ENCODE peak calls at places on chromosomes 6 and 20, in six cellular contexts. G is Calu3, J is nephron progenitor cell, C is activated B cell treated with CpG ODN at 0.5 μM for 24 hours, S is endodermal cell, K is sigmoid colon. Y is an unnamed sample.

GRCh38 chr6:13924146-13924948 is 405 bp upstream of the RNF182 start:
- DNase-seq in S (peak), C (peak), J (peak), G (no peak), K (no peak), Y (peak)

GRCh38 chr6:38367231-38367630 is 272.5 kb downstream of the BTBD9 start:
- DNase-seq in G (no peak), J (no peak), K (no peak), C (no peak), S (no peak), Y (no peak)

GRCh38 chr6:7424967-7425807 is 35.6 kb downstream of the RIOK1 start:
- DNase-seq in J (no peak), S (no peak), C (no peak), G (peak), K (no peak), Y (no peak)

GRCh38 chr20:62381202-62381797 is 5.6 kb upstream of the RPS21 start:
- DNase-seq in G (no peak), K (no peak), C (no peak), J (no peak), S (peak), Y (no peak)

GRCh38 chr6:116783852-116784251 is 18.3 kb upstream of the FAM162B start:
- DNase-seq in J (no peak), C (no peak), G (no peak), K (no peak), S (no peak), Y (no peak)

GRCh38 chr20:1860446-1860845 is 34.8 kb upstream of the SIRPA start:
- DNase-seq in K (no peak), G (no peak), J (no peak), C (no peak), S (no peak), Y (no peak)

GRCh38 chr6:35776364-35777215 is at the start of gene CLPSL2:
- DNase-seq in G (peak), K (no peak), S (peak), J (peak), C (peak), Y (no peak)

GRCh38 chr20:46347831-46348230 is 39.5 kb upstream of the CDH22 start:
- DNase-seq in K (no peak), G (no peak), J (no peak), C (no peak), S (peak), Y (no peak)

GRCh38 chr6:29764422-29765196 is 41.4 kb downstream of the HLA-F start:
- DNase-seq in G (no peak), S (peak), J (no peak), C (no peak), K (no peak), Y (peak)

GRCh38 chr20:47735412-47736400 is 49.6 kb downstream of the SULF2 start:
- DNase-seq in J (no peak), G (no peak), S (no peak), K (no peak), C (no peak), Y (no peak)

GRCh38 chr6:32432050-32432450 is 7.6 kb upstream of the HLA-DRA start:
- DNase-seq in C (no peak), G (no peak), J (no peak), K (no peak), S (no peak), Y (no peak)

GRCh38 chr6:139108378-139108777 is 26.5 kb upstream of the HECA start:
- DNase-seq in G (no peak), K (no peak), S (no peak), C (no peak), J (no peak), Y (no peak)

GRCh38 chr6:167933290-167933689 is 64.2 kb upstream of the KIF25 start:
- DNase-seq in C (no peak), G (no peak), S (no peak), J (no peak), K (no peak), Y (no peak)

GRCh38 chr6:79656134-79656533 is 25.0 kb downstream of the SH3BGRL2 start:
- DNase-seq in G (no peak), J (no peak), K (no peak), C (no peak), S (no peak), Y (no peak)

GRCh38 chr6:165804331-165805066 is 141.5 kb upstream of the PDE10A start:
- DNase-seq in C (no peak), K (no peak), S (peak), G (no peak), J (peak), Y (no peak)

GRCh38 chr6:136236491-136237293 is 13.4 kb downstream of the MTFR2 start:
- DNase-seq in J (no peak), S (peak), G (no peak), K (no peak), C (no peak), Y (no peak)

GRCh38 chr6:6284231-6284966 is 36.1 kb downstream of the F13A1 start:
- DNase-seq in J (no peak), S (no peak), G (no peak), K (no peak), C (no peak), Y (no peak)

GRCh38 chr6:39228111-39228971 is 934 bp downstream of the KCNK5 start:
- DNase-seq in J (no peak), S (peak), K (no peak), C (no peak), G (no peak), Y (no peak)

GRCh38 chr6:119148102-119148824 is 69.8 kb upstream of the FAM184A start:
- DNase-seq in G (peak), C (no peak), S (peak), K (no peak), J (peak), Y (no peak)

GRCh38 chr20:36093025-36093803 is 61.3 kb upstream of the EPB41L1 start:
- DNase-seq in K (peak), S (no peak), J (peak), G (peak), C (peak), Y (no peak)

GRCh38 chr6:125009578-125009977 is 47.3 kb downstream of the RNF217 start:
- DNase-seq in G (no peak), J (no peak), C (no peak), S (no peak), K (no peak), Y (no peak)

GRCh38 chr6:152642578-152643375 is 5.6 kb upstream of the SYNE1 start:
- DNase-seq in C (no peak), K (no peak), J (peak), G (peak), S (peak), Y (no peak)

GRCh38 chr20:61189534-61189933 is 62.5 kb upstream of the CDH4 start:
- DNase-seq in S (no peak), G (no peak), C (no peak), K (no peak), J (no peak), Y (no peak)

GRCh38 chr6:101722991-101723579 is 329.6 kb downstream of the GRIK2 start:
- DNase-seq in G (no peak), C (no peak), J (no peak), K (no peak), S (no peak), Y (no peak)

GRCh38 chr6:169186496-169187169 is 67.0 kb downstream of the THBS2 start:
- DNase-seq in J (no peak), G (no peak), C (no peak), S (peak), K (no peak), Y (peak)

GRCh38 chr6:142612956-142613355 is 311.1 kb downstream of the ADGRG6 start:
- DNase-seq in G (no peak), S (no peak), J (no peak), C (no peak), K (no peak), Y (no peak)

GRCh38 chr6:56023829-56024228 is 148.4 kb upstream of the BMP5 start:
- DNase-seq in C (no peak), K (no peak), S (no peak), G (no peak), J (no peak), Y (no peak)

GRCh38 chr6:56024931-56025330 is 149.5 kb upstream of the BMP5 start:
- DNase-seq in S (no peak), K (no peak), G (no peak), J (no peak), C (no peak), Y (no peak)

GRCh38 chr6:56022678-56023077 is 147.3 kb upstream of the BMP5 start:
- DNase-seq in G (no peak), J (no peak), C (no peak), S (no peak), K (no peak), Y (no peak)

GRCh38 chr6:56019973-56020372 is 144.6 kb upstream of the BMP5 start:
- DNase-seq in G (no peak), K (no peak), J (no peak), C (no peak), S (no peak), Y (no peak)

GRCh38 chr6:56021943-56022342 is 146.6 kb upstream of the BMP5 start:
- DNase-seq in J (no peak), G (no peak), S (peak), K (no peak), C (no peak), Y (no peak)
- TF ChIP-seq CTCF in J (no peak), G (no peak), S (peak), K (no peak), C (no peak), Y (no peak)

GRCh38 chr20:25082498-25082873 is 545 bp upstream of the VSX1 start:
- DNase-seq in G (no peak), K (no peak), J (no peak), S (no peak), C (no peak), Y (peak)

GRCh38 chr20:25083141-25083772 is 1.3 kb upstream of the VSX1 start:
- DNase-seq in J (no peak), S (no peak), G (no peak), C (no peak), K (no peak), Y (peak)

GRCh38 chr20:25081730-25082497 is at the start of gene VSX1:
- DNase-seq in G (no peak), K (no peak), J (no peak), C (no peak), S (peak), Y (peak)

GRCh38 chr20:25079171-25079570 is 2.8 kb downstream of the VSX1 start:
- DNase-seq in G (no peak), K (no peak), S (no peak), J (no peak), C (no peak), Y (peak)

GRCh38 chr20:25081065-25081729 is 744 bp downstream of the VSX1 start:
- DNase-seq in C (no peak), J (peak), S (peak), G (no peak), K (no peak), Y (peak)
- TF ChIP-seq CTCF in C (no peak), J (peak), S (peak), G (no peak), K (no peak), Y (no peak)

GRCh38 chr6:22349051-22349450 is 52.2 kb upstream of the PRL start:
- DNase-seq in K (no peak), J (no peak), C (no peak), S (peak), G (no peak), Y (no peak)

GRCh38 chr6:22349528-22349927 is 52.7 kb upstream of the PRL start:
- DNase-seq in C (no peak), G (no peak), K (no peak), S (no peak), J (no peak), Y (no peak)

GRCh38 chr6:22343864-22344263 is 47.0 kb upstream of the PRL start:
- DNase-seq in G (no peak), C (no peak), S (no peak), K (no peak), J (no peak), Y (no peak)
- TF ChIP-seq CTCF in G (peak), C (no peak), S (peak), K (no peak), J (no peak), Y (peak)

GRCh38 chr6:130426078-130426726 is 60.4 kb downstream of the TMEM200A start:
- DNase-seq in G (no peak), S (no peak), J (no peak), C (no peak), K (no peak), Y (no peak)

GRCh38 chr6:130424704-130425103 is 58.9 kb downstream of the TMEM200A start:
- DNase-seq in S (no peak), G (no peak), K (no peak), J (no peak), C (no peak), Y (no peak)

GRCh38 chr6:130421567-130421966 is 55.8 kb downstream of the TMEM200A start:
- DNase-seq in C (no peak), J (no peak), S (no peak), G (no peak), K (no peak), Y (no peak)

GRCh38 chr6:130423044-130423443 is 57.2 kb downstream of the TMEM200A start:
- DNase-seq in C (no peak), S (no peak), G (no peak), J (no peak), K (no peak), Y (no peak)

DNA sequence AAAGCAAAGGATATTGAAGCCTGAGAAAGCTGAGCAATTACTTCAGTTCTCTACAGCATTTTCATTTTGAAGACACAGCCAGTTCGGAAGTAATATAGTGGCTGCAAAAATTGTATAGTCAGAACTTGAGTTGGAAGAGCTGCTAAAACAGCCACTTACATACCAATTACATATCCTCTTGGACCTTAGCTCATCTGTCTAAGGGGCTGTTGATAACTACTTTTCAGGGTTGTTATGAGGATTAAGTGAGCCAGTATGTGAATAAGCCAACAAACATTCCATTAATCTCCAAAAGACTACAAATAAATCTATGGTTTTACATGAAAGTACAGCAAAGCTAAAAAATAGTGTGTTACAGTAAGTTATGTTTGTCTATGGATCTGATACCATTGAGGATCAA is 59.7 kb downstream of the TMEM200A start:
- DNase-seq in J (no peak), K (no peak), C (no peak), G (no peak), S (no peak), Y (no peak)
- TF ChIP-seq CTCF in J (no peak), K (no peak), C (no peak), G (no peak), S (no peak), Y (no peak)

Y was measured in osteocyte.